ENCODE peak calls at places on chromosomes 6 and 20, in six cellular contexts. Y is WTC11, V is HepG2, W is A549, G is H1, S is K562. X is an unnamed sample.

GRCh38 chr6:32379554-32379953 is 7.9 kb upstream of the TSBP1 start:
- DNase-seq in V (no peak), G (no peak), W (no peak), S (no peak), Y (no peak), X (no peak)

GRCh38 chr6:14200047-14200446 is 82.5 kb downstream of the CD83 start:
- DNase-seq in Y (no peak), G (no peak), V (no peak), S (no peak), W (no peak), X (no peak)

GRCh38 chr6:166413491-166413951 is 30.8 kb upstream of the MPC1 start:
- DNase-seq in Y (no peak), G (no peak), S (no peak), W (no peak), V (no peak), X (no peak)

GRCh38 chr20:18466574-18466893 is 296 bp downstream of the DZANK1 start:
- DNase-seq in Y (no peak), W (peak), S (no peak), V (no peak), G (no peak), X (no peak)

GRCh38 chr6:73630401-73630800 is 23.4 kb downstream of the SLC17A5 start:
- DNase-seq in V (no peak), Y (no peak), G (no peak), W (no peak), S (no peak), X (no peak)

GRCh38 chr6:122778961-122779671 is 400 bp upstream of the FABP7 start:
- DNase-seq in Y (peak), W (no peak), G (peak), S (no peak), V (no peak), X (no peak)

GRCh38 chr20:51758978-51759544 is 9.1 kb downstream of the ATP9A start:
- DNase-seq in V (peak), G (no peak), S (no peak), Y (no peak), W (no peak), X (no peak)

GRCh38 chr6:68975064-68975463 is 340.0 kb downstream of the ADGRB3 start:
- DNase-seq in W (no peak), Y (peak), V (no peak), G (no peak), S (no peak), X (no peak)

GRCh38 chr6:11909696-11910132 is 102.4 kb upstream of the HIVEP1 start:
- DNase-seq in W (no peak), S (no peak), V (no peak), G (no peak), Y (no peak), X (no peak)

GRCh38 chr20:8043687-8044278 is 24.2 kb upstream of the TMX4 start:
- DNase-seq in W (peak), G (no peak), S (peak), Y (no peak), V (peak), X (peak)

GRCh38 chr20:18394363-18394762 is 72.5 kb downstream of the DZANK1 start:
- DNase-seq in V (no peak), W (no peak), G (peak), Y (peak), S (no peak), X (no peak)

GRCh38 chr6:150417247-150417646 is 48.4 kb downstream of the IYD start:
- DNase-seq in W (no peak), S (no peak), G (no peak), Y (no peak), V (no peak), X (no peak)

GRCh38 chr6:155120034-155120433 is 124.9 kb downstream of the TIAM2 start:
- DNase-seq in G (no peak), V (no peak), W (no peak), S (no peak), Y (peak), X (no peak)

GRCh38 chr20:49285233-49285668 is 7.4 kb upstream of the ZNFX1 start:
- DNase-seq in S (no peak), W (no peak), V (no peak), G (no peak), Y (no peak), X (no peak)

GRCh38 chr6:50288241-50288640 is 238.5 kb upstream of the DEFB112 start:
- DNase-seq in V (no peak), S (no peak), G (no peak), Y (no peak), W (no peak), X (no peak)

GRCh38 chr20:50624351-50625016 is 66.9 kb downstream of the RIPOR3 start:
- DNase-seq in S (no peak), V (peak), G (no peak), W (no peak), Y (no peak), X (no peak)

GRCh38 chr6:108947114-108947854 is 99.1 kb downstream of the ARMC2 start:
- DNase-seq in S (no peak), Y (no peak), V (no peak), W (no peak), G (no peak), X (no peak)

GRCh38 chr20:58883243-58883691 is 30.8 kb downstream of the GNAS start:
- DNase-seq in W (no peak), Y (no peak), S (no peak), G (no peak), V (no peak), X (no peak)

GRCh38 chr20:58268936-58269619 is 40.4 kb upstream of the RAB22A start:
- DNase-seq in Y (no peak), S (no peak), V (no peak), G (no peak), W (no peak), X (no peak)

GRCh38 chr6:163839296-163839695 is 424.8 kb downstream of the QKI start:
- DNase-seq in V (no peak), W (no peak), G (no peak), S (no peak), Y (no peak), X (no peak)

GRCh38 chr6:71127374-71127773 is 161.2 kb upstream of the OGFRL1 start:
- DNase-seq in V (no peak), W (no peak), S (no peak), G (no peak), Y (no peak), X (no peak)

GRCh38 chr20:47489448-47489872 is 12.2 kb upstream of the NCOA3 start:
- DNase-seq in G (no peak), W (no peak), V (no peak), S (no peak), Y (no peak), X (no peak)

GRCh38 chr6:33443619-33444504 is 10.5 kb upstream of the ZBTB9 start:
- DNase-seq in W (no peak), V (no peak), G (no peak), S (no peak), Y (no peak), X (no peak)

GRCh38 chr6:33445020-33445676 is 9.2 kb upstream of the ZBTB9 start:
- DNase-seq in Y (no peak), W (no peak), G (no peak), S (no peak), V (no peak), X (no peak)

GRCh38 chr6:33442283-33442682 is 12.1 kb upstream of the ZBTB9 start:
- DNase-seq in W (no peak), G (no peak), V (no peak), Y (no peak), S (no peak), X (no peak)

GRCh38 chr6:33441457-33441856 is 12.9 kb upstream of the ZBTB9 start:
- DNase-seq in G (no peak), W (no peak), S (no peak), V (no peak), Y (no peak), X (no peak)

DNA sequence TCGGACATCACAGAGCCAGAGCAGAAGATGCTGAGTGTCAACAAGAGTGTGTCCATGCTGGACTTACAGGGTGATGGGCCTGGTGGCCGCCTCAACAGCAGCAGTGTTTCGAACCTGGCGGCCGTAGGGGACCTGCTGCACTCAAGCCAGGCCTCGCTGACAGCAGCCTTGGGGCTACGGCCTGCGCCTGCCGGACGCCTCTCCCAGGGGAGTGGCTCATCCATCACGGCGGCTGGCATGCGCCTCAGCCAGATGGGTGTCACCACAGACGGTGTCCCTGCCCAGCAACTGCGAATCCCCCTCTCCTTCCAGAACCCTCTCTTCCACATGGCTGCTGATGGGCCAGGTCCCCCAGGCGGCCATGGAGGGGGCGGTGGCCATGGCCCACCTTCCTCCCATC is 11.4 kb upstream of the ZBTB9 start:
- DNase-seq in V (no peak), S (no peak), G (no peak), Y (no peak), W (no peak), X (no peak)
- TF ChIP-seq JUN in V (no peak), S (no peak), G (no peak), Y (no peak), W (no peak), X (no peak)

DNA sequence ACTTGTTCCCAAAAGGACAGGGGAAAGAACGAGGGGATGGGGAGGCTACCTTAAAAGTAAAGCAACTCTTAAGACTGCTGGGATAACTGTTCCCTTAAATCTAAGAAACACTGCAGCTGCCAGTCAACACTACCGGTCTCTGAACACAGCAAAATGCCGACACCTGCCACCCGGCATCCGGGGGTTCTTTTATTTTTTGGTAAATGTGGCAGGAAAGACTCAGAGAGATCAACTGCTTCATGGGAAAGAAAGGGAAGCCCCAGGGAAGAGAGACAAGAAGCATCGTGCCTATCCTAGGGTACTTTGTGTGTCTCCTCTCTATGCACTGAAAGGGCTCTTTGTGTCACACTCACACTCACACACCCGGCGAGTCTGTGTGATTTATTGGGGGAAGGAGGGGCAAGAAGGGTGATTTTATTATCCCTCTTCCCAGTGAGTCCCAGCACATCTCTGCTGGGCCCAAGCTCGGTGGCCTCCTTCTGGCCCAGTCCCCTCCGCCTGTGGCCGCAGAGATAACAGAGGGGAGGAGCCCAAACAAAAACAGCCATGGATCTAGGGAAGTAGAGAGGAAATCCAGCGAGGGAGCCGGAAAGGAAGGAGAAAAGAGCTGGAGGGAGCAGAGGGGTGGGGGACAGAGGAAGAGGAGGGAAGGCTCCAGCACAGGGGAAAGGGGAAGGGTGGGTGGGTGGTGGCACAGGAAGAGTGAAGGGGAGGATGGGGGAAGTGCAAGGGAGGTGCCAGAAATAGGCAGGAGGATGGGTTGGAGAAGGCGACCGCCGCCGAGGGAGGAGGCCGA is 1.3 kb downstream of the FYN start:
- DNase-seq in Y (no peak), G (peak), V (peak), S (peak), W (peak), X (peak)
- TF ChIP-seq JUN in Y (no peak), G (no peak), V (no peak), S (no peak), W (no peak), X (no peak)

GRCh38 chr6:44292661-44293365 is 20.3 kb downstream of the AARS2 start:
- DNase-seq in W (no peak), G (no peak), S (no peak), Y (no peak), V (no peak), X (no peak)

GRCh38 chr6:44291841-44292240 is 21.3 kb downstream of the AARS2 start:
- DNase-seq in G (no peak), Y (no peak), S (no peak), W (no peak), V (no peak), X (no peak)

GRCh38 chr6:44286747-44287146 is 16.5 kb downstream of the TMEM151B start:
- DNase-seq in W (no peak), Y (no peak), G (no peak), S (no peak), V (no peak), X (no peak)

GRCh38 chr6:44286285-44286565 is 16.0 kb downstream of the TMEM151B start:
- DNase-seq in G (no peak), S (no peak), W (no peak), V (no peak), Y (no peak), X (no peak)

DNA sequence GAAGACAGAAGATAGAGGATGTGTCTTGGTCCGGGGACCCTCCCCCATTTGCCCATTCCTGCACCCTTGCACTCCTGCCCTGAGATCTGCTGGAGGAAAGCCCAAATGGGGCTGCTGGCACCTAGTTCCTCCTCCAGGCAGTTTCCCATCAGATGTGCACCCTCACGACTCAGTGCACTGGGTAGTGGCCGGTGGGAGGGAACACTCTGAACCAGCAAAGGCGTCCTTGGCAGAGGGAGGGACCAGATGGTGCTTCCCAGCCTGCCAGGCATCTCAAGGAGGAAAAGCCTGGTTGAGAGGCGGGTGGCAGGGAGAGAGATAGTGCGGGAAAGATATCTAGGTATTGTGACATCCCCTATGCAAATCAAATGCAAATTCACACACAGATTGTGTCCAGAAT is 19.5 kb downstream of the TMEM151B start:
- DNase-seq in S (no peak), G (no peak), W (no peak), Y (no peak), V (no peak), X (no peak)
- TF ChIP-seq JUN in S (no peak), G (no peak), W (no peak), Y (no peak), V (no peak), X (no peak)

GRCh38 chr20:4725263-4725550 is 3.5 kb downstream of the PRND start:
- DNase-seq in G (no peak), W (no peak), Y (no peak), V (no peak), S (no peak), X (no peak)

GRCh38 chr20:4726710-4727391 is 5.1 kb downstream of the PRND start:
- DNase-seq in Y (no peak), S (no peak), W (no peak), G (no peak), V (no peak), X (peak)

GRCh38 chr20:4729265-4729664 is 7.6 kb downstream of the PRND start:
- DNase-seq in S (no peak), V (no peak), Y (no peak), G (no peak), W (no peak), X (no peak)

GRCh38 chr20:4728121-4728520 is 6.4 kb downstream of the PRND start:
- DNase-seq in W (no peak), V (no peak), S (no peak), G (no peak), Y (no peak), X (no peak)

DNA sequence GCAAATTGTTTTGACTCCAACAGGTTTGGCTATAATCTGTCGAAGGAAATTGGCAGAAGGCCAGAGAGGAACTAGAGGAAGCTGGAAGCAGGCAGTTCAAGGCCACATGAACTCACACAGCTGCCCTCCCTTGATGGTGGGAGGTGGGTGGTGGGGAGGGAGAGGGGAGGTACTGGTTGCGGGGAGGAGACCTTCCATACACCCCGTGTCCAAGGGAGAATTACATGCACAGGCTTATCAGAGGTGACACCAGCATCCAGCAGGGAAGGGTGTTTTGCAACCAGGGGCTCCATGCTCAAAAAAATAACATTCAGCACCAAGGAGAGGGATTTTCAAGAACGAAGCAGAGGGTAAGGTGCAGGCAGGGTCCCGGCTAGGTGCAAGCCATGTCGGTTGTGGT is 9.1 kb downstream of the PRND start:
- DNase-seq in S (peak), W (no peak), V (peak), G (no peak), Y (no peak), X (peak)
- TF ChIP-seq JUN in S (no peak), W (no peak), V (no peak), G (no peak), Y (no peak), X (no peak)

DNA sequence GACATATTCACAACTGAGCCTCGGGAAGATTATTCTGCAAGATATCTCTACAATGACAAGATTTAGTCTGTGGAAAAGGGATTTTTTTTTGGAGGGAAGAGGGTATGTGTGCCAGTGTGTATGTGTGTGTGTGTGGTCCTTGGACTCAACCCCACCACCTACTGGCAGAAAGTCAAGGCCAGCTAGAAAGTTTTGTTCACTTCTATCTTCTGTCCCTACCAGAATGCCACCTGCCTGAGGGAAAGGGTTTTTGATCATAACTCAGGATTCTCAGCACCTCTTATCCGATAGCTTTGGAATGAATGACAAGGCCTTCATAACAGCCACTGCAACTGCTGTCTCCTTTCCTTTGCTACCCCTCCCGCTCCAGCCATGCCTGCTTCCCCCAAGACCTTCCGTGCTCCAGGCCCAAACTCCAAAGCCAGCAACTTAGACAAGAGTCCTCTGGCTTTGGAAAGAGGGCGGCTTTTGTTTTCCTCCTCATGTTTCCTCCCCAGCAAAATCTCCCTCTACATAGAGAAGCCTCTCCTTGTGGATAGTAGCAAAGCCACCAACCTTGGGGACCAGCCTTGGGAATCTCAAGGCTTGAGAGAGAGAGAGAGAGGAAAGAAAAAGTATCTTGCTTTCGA is 18.6 kb downstream of the BTN3A1 start:
- DNase-seq in Y (peak), V (peak), W (peak), S (peak), G (peak), X (peak)
- TF ChIP-seq JUN in Y (no peak), V (no peak), W (no peak), S (no peak), G (no peak), X (no peak)